ENCODE peak calls at places on chromosomes 13 and 19, in five cellular contexts. D is adrenal gland, F is A673, V is heart right ventricle, P is GM23338. N is an unnamed sample.
A peak's percentile ranks its signal among the peaks of the same experiment; 100 is the strongest.

GRCh38 chr19:51530616-51531015 is 854 bp downstream of the SIGLEC6 start:
- DNase-seq in F (no peak), P (no peak), V (no peak), D (no peak), N (no peak)

GRCh38 chr19:2488405-2488941 is 12.5 kb downstream of the GADD45B start:
- DNase-seq in V (no peak), F (no peak), D (no peak), P (no peak), N (no peak)

GRCh38 chr19:43432866-43433673 is 18.4 kb downstream of the TEX101 start:
- DNase-seq in F (peak; percentile 70), D (peak; percentile 77), V (peak; percentile 51), P (peak; percentile 89), N (peak; percentile 79)

GRCh38 chr19:29501816-29502580 is 23.8 kb upstream of the VSTM2B start:
- DNase-seq in F (no peak), P (no peak), V (no peak), D (no peak), N (no peak)

GRCh38 chr19:50377051-50377441 is 789 bp downstream of the NR1H2 start:
- DNase-seq in F (no peak), P (peak; percentile 94), D (peak; percentile 66), V (no peak), N (peak; percentile 69)

GRCh38 chr19:46000497-46001246 is 5.4 kb downstream of the CCDC61 start:
- DNase-seq in P (peak; percentile 85), F (peak; percentile 31), D (peak; percentile 48), V (peak; percentile 44), N (peak; percentile 95)

GRCh38 chr19:49657493-49658138 is 8.0 kb downstream of the IRF3 start:
- DNase-seq in V (no peak), D (no peak), P (no peak), F (no peak), N (no peak)

GRCh38 chr19:11225172-11225571 is 14.2 kb upstream of the ANGPTL8 start:
- DNase-seq in F (no peak), V (no peak), D (peak; percentile 57), P (no peak), N (no peak)

GRCh38 chr13:89856512-89856911 is 1491.0 kb upstream of the MIR17HG start:
- DNase-seq in P (no peak), D (no peak), V (no peak), F (no peak), N (no peak)

GRCh38 chr13:51849145-51850101 is 4.4 kb upstream of the TMEM272 start:
- DNase-seq in F (peak; percentile 59), D (no peak), V (no peak), P (peak; percentile 94), N (peak; percentile 74)

GRCh38 chr13:98930014-98930625 is 47.7 kb downstream of the DOCK9 start:
- DNase-seq in P (peak; percentile 33), F (no peak), D (no peak), V (no peak), N (no peak)

GRCh38 chr13:57629821-57630235 is 1.7 kb upstream of the PCDH17 start:
- DNase-seq in D (peak; percentile 86), V (peak; percentile 90), P (peak; percentile 99), F (peak; percentile 99), N (peak; percentile 95)

GRCh38 chr19:5784581-5785147 is at the start of gene PRR22:
- DNase-seq in F (no peak), D (no peak), P (no peak), V (no peak), N (no peak)

GRCh38 chr19:47408156-47408938 is 11.0 kb downstream of the MEIS3 start:
- DNase-seq in D (no peak), P (no peak), F (no peak), V (no peak), N (no peak)

GRCh38 chr13:99688776-99689175 is 187.5 kb downstream of the TM9SF2 start:
- DNase-seq in P (no peak), F (no peak), D (no peak), V (no peak), N (no peak)

GRCh38 chr13:50123515-50123861 is 108.2 kb downstream of the KCNRG start:
- DNase-seq in P (no peak), D (no peak), F (no peak), V (no peak), N (no peak)

GRCh38 chr19:35710784-35711723 is 6.7 kb downstream of the ZBTB32 start:
- DNase-seq in P (no peak), V (no peak), F (no peak), D (no peak), N (no peak)

GRCh38 chr13:100130092-100130491 is 41.2 kb downstream of the PCCA start:
- DNase-seq in P (peak; percentile 41), V (no peak), D (no peak), F (peak; percentile 38), N (no peak)

GRCh38 chr13:33033361-33033812 is 17.2 kb downstream of the KL start:
- DNase-seq in F (peak; percentile 33), P (peak; percentile 4), D (no peak), V (no peak), N (no peak)

GRCh38 chr13:40508112-40508511 is 158.3 kb downstream of the FOXO1 start:
- DNase-seq in P (no peak), D (no peak), F (no peak), V (no peak), N (no peak)

GRCh38 chr13:44317752-44318550 is 55.7 kb upstream of the SERP2 start:
- DNase-seq in V (no peak), D (no peak), P (no peak), F (no peak), N (no peak)

GRCh38 chr13:51211910-51212309 is 10.3 kb upstream of the FAM124A start:
- DNase-seq in P (no peak), V (no peak), F (no peak), D (no peak), N (no peak)

GRCh38 chr13:44770951-44771350 is 194.8 kb upstream of the TSC22D1 start:
- DNase-seq in P (no peak), F (no peak), V (no peak), D (no peak), N (no peak)

GRCh38 chr13:45339867-45340266 is 1.1 kb downstream of the TPT1 start:
- DNase-seq in V (no peak), D (no peak), F (no peak), P (no peak), N (no peak)

GRCh38 chr19:41866284-41866683 is 6.2 kb downstream of the RPS19 start:
- DNase-seq in D (no peak), V (no peak), P (no peak), F (no peak), N (peak; percentile 15)

GRCh38 chr19:12052057-12052570 is 647 bp downstream of the ZNF878 start:
- DNase-seq in V (no peak), F (no peak), D (no peak), P (peak; percentile 40), N (peak; percentile 33)

GRCh38 chr19:34232566-34233481 is 21.5 kb upstream of the GARRE1 start:
- DNase-seq in F (peak; percentile 25), D (peak; percentile 57), P (no peak), V (peak; percentile 57), N (no peak)

GRCh38 chr19:609001-609340 is 19.3 kb downstream of the HCN2 start:
- DNase-seq in D (no peak), F (no peak), V (peak; percentile 62), P (no peak), N (peak; percentile 89)

GRCh38 chr19:54430306-54431254 is 15.3 kb downstream of the TTYH1 start:
- DNase-seq in P (peak; percentile 83), D (peak; percentile 45), V (peak; percentile 72), F (peak; percentile 81), N (peak; percentile 86)

GRCh38 chr19:55087542-55087935 is 11.9 kb downstream of the EPS8L1 start:
- DNase-seq in V (no peak), F (no peak), P (peak; percentile 62), D (no peak), N (no peak)

GRCh38 chr13:65789815-65790214 is 1440.3 kb downstream of the PCDH9 start:
- DNase-seq in D (no peak), P (no peak), F (no peak), V (no peak), N (no peak)

GRCh38 chr19:40719414-40719894 is 2.5 kb downstream of the ITPKC start:
- DNase-seq in P (no peak), V (no peak), D (no peak), F (no peak), N (no peak)

GRCh38 chr13:41960195-41960699 is 662 bp downstream of the VWA8 start:
- DNase-seq in F (peak; percentile 37), D (peak; percentile 60), V (no peak), P (peak; percentile 35), N (no peak)

GRCh38 chr19:51251453-51251790 is 542 bp downstream of the SIGLECL1 start:
- DNase-seq in P (no peak), D (no peak), V (no peak), F (no peak), N (no peak)

GRCh38 chr19:1125601-1126533 is 22.1 kb downstream of the GPX4 start:
- DNase-seq in F (no peak), D (peak; percentile 75), V (no peak), P (no peak), N (no peak)

DNA sequence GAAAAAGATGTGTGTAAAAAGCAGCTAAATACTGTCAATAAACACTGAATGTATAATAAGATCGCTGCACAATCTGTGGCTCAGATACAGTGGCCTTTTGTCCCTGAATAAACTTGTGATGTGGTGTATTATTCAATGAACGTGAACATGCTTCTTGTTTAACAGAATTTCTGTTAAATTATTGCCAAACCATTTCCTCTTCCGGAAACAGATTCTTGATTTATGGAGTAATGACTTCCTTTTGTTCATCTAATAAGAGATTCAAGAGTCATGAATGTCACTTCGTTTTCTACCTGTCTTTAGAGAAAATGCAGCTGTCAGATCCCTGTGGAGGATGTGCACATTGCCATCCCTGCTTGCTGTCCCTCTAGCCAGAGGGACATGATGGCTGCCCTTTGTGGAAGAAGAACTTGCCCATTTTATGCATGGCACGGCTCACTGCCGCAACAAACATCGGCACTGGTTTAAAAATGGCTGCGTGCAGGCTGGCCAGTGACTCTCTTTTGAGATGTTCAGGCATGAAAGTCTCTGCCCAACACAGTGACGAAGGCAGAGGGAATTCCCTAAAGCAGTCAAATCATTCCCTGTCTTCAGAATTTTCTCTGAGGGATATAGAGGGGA is 3.1 kb upstream of the TNFSF13B start:
- DNase-seq in V (no peak), D (no peak), F (peak; percentile 95), P (no peak), N (peak; percentile 3)
- H3K27ac ChIP-seq in V (no peak overlapping the region), D (peak overlapping the region; percentile 42), F (peak overlapping the region; percentile 95), P (no peak overlapping the region), N (no peak overlapping the region)

GRCh38 chr13:67136157-67136556 is 94.0 kb downstream of the PCDH9 start:
- DNase-seq in F (no peak), P (no peak), D (no peak), V (no peak), N (no peak)
- H3K27ac ChIP-seq in F (no peak overlapping the region), P (no peak overlapping the region), D (no peak overlapping the region), V (no peak overlapping the region), N (no peak overlapping the region)

GRCh38 chr13:30504081-30504480 is 38.3 kb upstream of the HMGB1 start:
- DNase-seq in V (no peak), D (no peak), P (no peak), F (no peak), N (no peak)
- H3K27ac ChIP-seq in V (no peak overlapping the region), D (no peak overlapping the region), P (no peak overlapping the region), F (no peak overlapping the region), N (no peak overlapping the region)

GRCh38 chr19:39406656-39407393 is at the start of gene ZFP36:
- DNase-seq in D (peak; percentile 94), P (peak; percentile 83), F (peak; percentile 76), V (peak; percentile 93), N (peak; percentile 94)
- H3K27ac ChIP-seq in D (peak within 1 kb of the TSS; percentile 96), P (peak within 1 kb of the TSS; percentile 96), F (peak within 1 kb of the TSS; percentile 82), V (peak within 1 kb of the TSS; percentile 99), N (peak within 1 kb of the TSS; percentile 91)

GRCh38 chr13:71643466-71643865 is 223.5 kb downstream of the DACH1 start:
- DNase-seq in P (no peak), V (no peak), F (no peak), D (no peak), N (no peak)
- H3K27ac ChIP-seq in P (no peak overlapping the region), V (no peak overlapping the region), F (no peak overlapping the region), D (no peak overlapping the region), N (no peak overlapping the region)

N was measured in SK-N-SH.